ENCODE peak calls at places on chromosomes 11 and 22, in eight cellular contexts. H, Z, X, U, Y, D, S and E are unnamed samples.
A peak's percentile ranks its signal among the peaks of the same experiment; 100 is the strongest.

GRCh38 chr11:65506770-65507485 is 8.1 kb downstream of the MALAT1 start:
- DNase-seq in H (peak; percentile 76), Z (peak; percentile 84), X (peak; percentile 70), U (peak; percentile 95), Y (no peak), D (peak; percentile 95), S (peak; percentile 40), E (peak; percentile 87)

GRCh38 chr11:26905368-26905767 is 88.5 kb upstream of the FIBIN start:
- DNase-seq in H (no peak), Z (no peak), X (no peak), U (peak; percentile 4), Y (peak; percentile 51), D (peak; percentile 13), S (no peak), E (no peak)

GRCh38 chr22:32281092-32281491 is 25.9 kb upstream of the SLC5A4 start:
- DNase-seq in H (no peak), Z (no peak), X (no peak), U (no peak), Y (peak; percentile 70), D (no peak), S (no peak), E (no peak)

GRCh38 chr11:130765951-130766649 is 150.2 kb downstream of the SNX19 start:
- DNase-seq in H (no peak), Z (peak; percentile 43), X (no peak), U (no peak), Y (peak; percentile 36), D (no peak), S (no peak), E (no peak)

GRCh38 chr11:125091247-125091876 is 20.1 kb downstream of the TMEM218 start:
- DNase-seq in H (no peak), Z (peak; percentile 87), X (peak; percentile 53), U (peak; percentile 77), Y (peak; percentile 71), D (peak; percentile 87), S (no peak), E (peak; percentile 76)

GRCh38 chr22:33918676-33919590 is 1.3 kb downstream of the LARGE1 start:
- DNase-seq in H (no peak), Z (no peak), X (no peak), U (peak; percentile 45), Y (peak; percentile 28), D (peak; percentile 60), S (no peak), E (peak; percentile 37)

GRCh38 chr11:1194231-1194976 is 28.5 kb upstream of the MUC5B start:
- DNase-seq in H (no peak), Z (peak; percentile 24), X (no peak), U (no peak), Y (no peak), D (no peak), S (no peak), E (no peak)

GRCh38 chr11:9943346-9944110 is 279.7 kb downstream of the SWAP70 start:
- DNase-seq in H (no peak), Z (no peak), X (no peak), U (peak; percentile 97), Y (peak; percentile 68), D (no peak), S (no peak), E (no peak)

GRCh38 chr11:62647609-62648005 is 1.2 kb upstream of the GANAB start:
- DNase-seq in H (no peak), Z (no peak), X (no peak), U (no peak), Y (no peak), D (no peak), S (no peak), E (no peak)

GRCh38 chr22:32876516-32876915 is 75.0 kb downstream of the TIMP3 start:
- DNase-seq in H (no peak), Z (no peak), X (no peak), U (no peak), Y (no peak), D (no peak), S (no peak), E (no peak)

GRCh38 chr11:126190792-126191191 is 20.7 kb downstream of the RPUSD4 start:
- DNase-seq in H (no peak), Z (no peak), X (no peak), U (no peak), Y (no peak), D (no peak), S (no peak), E (no peak)

GRCh38 chr11:126188332-126189108 is 22.9 kb downstream of the RPUSD4 start:
- DNase-seq in H (no peak), Z (no peak), X (no peak), U (no peak), Y (no peak), D (no peak), S (no peak), E (no peak)

GRCh38 chr11:126186708-126187481 is 24.6 kb downstream of the RPUSD4 start:
- DNase-seq in H (no peak), Z (no peak), X (no peak), U (no peak), Y (no peak), D (peak; percentile 17), S (no peak), E (no peak)

GRCh38 chr11:126191379-126192073 is 19.9 kb downstream of the RPUSD4 start:
- DNase-seq in H (no peak), Z (no peak), X (no peak), U (no peak), Y (no peak), D (no peak), S (no peak), E (no peak)

GRCh38 chr11:126189109-126189929 is 22.1 kb downstream of the RPUSD4 start:
- DNase-seq in H (no peak), Z (no peak), X (no peak), U (no peak), Y (no peak), D (no peak), S (no peak), E (no peak)
- H3K4me1 ChIP-seq in H (no peaks in the 10 kb centered on the region), Z (no peaks in the 10 kb centered on the region), X (peaks cover 2% of the 10 kb centered on the region), U (no peaks in the 10 kb centered on the region), Y (no peaks in the 10 kb centered on the region), D (no peaks in the 10 kb centered on the region), S (no peaks in the 10 kb centered on the region), E (no peaks in the 10 kb centered on the region)

GRCh38 chr22:19143212-19143611 is 1.2 kb downstream of the ESS2 start:
- DNase-seq in H (no peak), Z (no peak), X (no peak), U (no peak), Y (no peak), D (no peak), S (no peak), E (no peak)
- H3K4me3 ChIP-seq in H (no peak overlapping the region), Z (peak overlapping the region; percentile 91), X (peak overlapping the region; percentile 91), U (no peak overlapping the region), Y (peak overlapping the region; percentile 96), D (no peak overlapping the region), S (no peak overlapping the region), E (peak overlapping the region; percentile 78)

GRCh38 chr11:61585115-61585514 is 4.2 kb upstream of the SYT7 start:
- DNase-seq in H (no peak), Z (no peak), X (no peak), U (no peak), Y (no peak), D (no peak), S (no peak), E (no peak)
- H3K27me3 ChIP-seq in H (peaks cover 13% of the 10 kb centered on the region), Z (peaks cover 80% of the 10 kb centered on the region), X (no peaks in the 10 kb centered on the region), U (peaks cover 63% of the 10 kb centered on the region), Y (peaks cover 10% of the 10 kb centered on the region), D (peaks cover 2% of the 10 kb centered on the region), S (peaks cover 9% of the 10 kb centered on the region), E (peaks cover 26% of the 10 kb centered on the region)

GRCh38 chr11:64072871-64073270 is 37.1 kb downstream of the FLRT1 start:
- DNase-seq in H (no peak), Z (no peak), X (no peak), U (no peak), Y (no peak), D (no peak), S (no peak), E (no peak)
- H3K4me1 ChIP-seq in H (peaks cover 9% of the 10 kb centered on the region), Z (peaks cover 4% of the 10 kb centered on the region), X (peaks cover 9% of the 10 kb centered on the region), U (no peaks in the 10 kb centered on the region), Y (no peaks in the 10 kb centered on the region), D (no peaks in the 10 kb centered on the region), S (peaks cover 17% of the 10 kb centered on the region), E (no peaks in the 10 kb centered on the region)

DNA sequence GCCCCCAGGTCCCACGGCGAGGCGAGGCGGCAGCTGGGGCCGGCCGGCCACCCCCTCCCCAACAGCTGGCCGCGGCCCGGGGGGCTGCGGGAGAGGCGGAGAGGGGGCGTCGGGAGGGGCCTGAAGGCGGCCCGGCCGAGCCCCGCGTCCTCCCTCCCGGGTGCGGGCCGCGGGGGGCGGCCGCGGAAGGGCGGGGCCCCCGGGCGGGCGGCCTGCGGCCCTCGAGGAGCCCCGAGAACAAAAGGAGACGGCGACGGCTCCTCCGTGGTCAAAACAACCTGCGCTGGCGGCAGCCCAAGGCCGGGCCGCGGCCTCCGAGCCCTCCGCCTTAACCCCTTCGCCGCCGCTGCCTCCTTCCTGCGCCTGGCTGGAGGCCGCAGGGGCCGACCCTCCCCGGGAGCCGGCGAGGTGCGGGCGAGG is 2.4 kb downstream of the PDGFB start:
- DNase-seq in H (no peak), Z (no peak), X (no peak), U (no peak), Y (no peak), D (no peak), S (peak; percentile 10), E (no peak)
- H3K4me3 ChIP-seq in H (no peak overlapping the region), Z (peak overlapping the region; percentile 71), X (peak overlapping the region; percentile 45), U (peak overlapping the region; percentile 15), Y (no peak overlapping the region), D (peak overlapping the region; percentile 49), S (peak overlapping the region; percentile 68), E (peak overlapping the region; percentile 20)

DNA sequence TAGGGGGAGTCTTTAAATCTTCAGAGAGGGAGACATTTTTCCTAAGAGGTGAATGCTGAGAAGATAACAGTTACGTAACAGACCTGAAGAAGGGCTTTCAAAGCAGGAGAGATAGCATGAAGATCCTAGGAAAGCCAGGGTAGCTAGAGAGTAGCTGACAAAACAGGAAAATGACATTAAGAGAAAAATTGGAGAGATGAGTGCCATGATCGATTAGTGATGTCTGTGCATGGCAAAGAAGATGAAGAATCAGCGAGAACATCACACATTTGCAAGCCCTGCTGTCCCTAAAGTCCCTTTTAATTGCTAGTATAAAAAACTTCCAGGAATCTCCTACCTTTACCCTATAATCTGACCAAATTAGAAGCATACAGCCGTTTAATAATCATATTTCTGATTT is 116.9 kb upstream of the PAX6 start:
- DNase-seq in H (no peak), Z (no peak), X (no peak), U (no peak), Y (no peak), D (no peak), S (no peak), E (no peak)
- H3K27me3 ChIP-seq in H (no peaks in the 10 kb centered on the region), Z (no peaks in the 10 kb centered on the region), X (no peaks in the 10 kb centered on the region), U (peaks cover 1% of the 10 kb centered on the region), Y (peaks cover 2% of the 10 kb centered on the region), D (no peaks in the 10 kb centered on the region), S (no peaks in the 10 kb centered on the region), E (no peaks in the 10 kb centered on the region)

GRCh38 chr11:12681462-12681861 is 7.2 kb downstream of the TEAD1 start:
- DNase-seq in H (no peak), Z (no peak), X (no peak), U (no peak), Y (no peak), D (peak; percentile 62), S (no peak), E (no peak)
- H3K4me1 ChIP-seq in H (no peaks in the 10 kb centered on the region), Z (peaks cover 36% of the 10 kb centered on the region), X (peaks cover 13% of the 10 kb centered on the region), U (peaks cover 43% of the 10 kb centered on the region), Y (peaks cover 33% of the 10 kb centered on the region), D (peaks cover 35% of the 10 kb centered on the region), S (no peaks in the 10 kb centered on the region), E (peaks cover 63% of the 10 kb centered on the region)

DNA sequence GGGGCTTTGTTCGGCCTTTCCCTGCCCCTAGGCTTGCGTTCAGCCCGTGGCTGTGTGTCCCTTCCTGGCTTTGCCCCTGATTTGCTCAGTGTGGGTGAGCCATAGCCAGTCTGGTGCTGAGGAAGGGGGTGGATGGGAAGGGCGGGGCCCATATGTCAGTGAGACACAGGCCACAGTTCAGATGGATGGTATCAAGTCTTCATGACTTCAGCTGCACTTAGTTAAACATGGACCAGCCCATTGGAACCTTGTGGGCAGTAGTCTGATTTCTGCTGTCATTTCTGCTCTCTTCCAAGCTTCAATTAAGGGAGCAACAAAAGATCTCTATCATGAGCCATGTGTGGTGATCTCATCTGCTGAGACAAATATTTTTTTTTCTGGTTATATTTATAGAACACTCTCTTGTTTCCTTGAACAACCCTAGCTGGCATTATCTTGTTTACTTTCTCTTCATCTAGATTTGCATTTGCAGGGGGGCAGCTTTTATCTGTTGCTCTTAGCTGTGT is 21.6 kb upstream of the PEX26 start:
- DNase-seq in H (no peak), Z (no peak), X (no peak), U (peak; percentile 76), Y (peak; percentile 82), D (no peak), S (no peak), E (no peak)
- H3K4me3 ChIP-seq in H (no peak overlapping the region), Z (no peak overlapping the region), X (no peak overlapping the region), U (no peak overlapping the region), Y (no peak overlapping the region), D (no peak overlapping the region), S (no peak overlapping the region), E (no peak overlapping the region)